ENCODE peak calls at places on chromosomes 3 and 15, in six cellular contexts. Z is neural progenitor cell, H is ovary, I is epithelial cell of esophagus, P is fibroblast of lung, S is GM12865. W is an unnamed sample.

GRCh38 chr3:41575754-41576153 is 376.4 kb downstream of the CTNNB1 start:
- DNase-seq in S (no peak), H (no peak), I (no peak), P (no peak), Z (no peak), W (no peak)

GRCh38 chr3:196207159-196207832 is 3.9 kb downstream of the ZDHHC19 start:
- DNase-seq in I (no peak), H (peak; percentile 70), S (peak; percentile 30), Z (peak; percentile 71), P (no peak), W (peak; percentile 72)

GRCh38 chr3:14803101-14803980 is 15.4 kb upstream of the FGD5 start:
- DNase-seq in Z (no peak), H (no peak), I (no peak), P (peak; percentile 20), S (no peak), W (no peak)

GRCh38 chr3:123792473-123793201 is 91.5 kb downstream of the MYLK start:
- DNase-seq in I (peak; percentile 48), H (no peak), Z (no peak), P (peak; percentile 69), S (no peak), W (no peak)

GRCh38 chr3:157428957-157429356 is 7.7 kb upstream of the PTX3 start:
- DNase-seq in H (no peak), Z (no peak), I (no peak), P (no peak), S (no peak), W (no peak)

GRCh38 chr3:54408328-54408727 is 286.0 kb downstream of the CACNA2D3 start:
- DNase-seq in P (no peak), Z (no peak), H (no peak), I (no peak), S (no peak), W (no peak)

GRCh38 chr3:180804871-180805430 is 107.5 kb upstream of the FXR1 start:
- DNase-seq in H (peak; percentile 30), I (peak; percentile 57), P (peak; percentile 67), Z (peak; percentile 89), S (no peak), W (no peak)

GRCh38 chr15:48389701-48390143 is 58.5 kb downstream of the DUT start:
- DNase-seq in S (no peak), P (peak; percentile 77), Z (no peak), H (no peak), I (no peak), W (no peak)

GRCh38 chr15:71634820-71635219 is 175.5 kb upstream of the NR2E3 start:
- DNase-seq in S (no peak), I (no peak), Z (peak; percentile 58), P (peak; percentile 68), H (no peak), W (no peak)

GRCh38 chr15:78212008-78212407 is 22.4 kb downstream of the ACSBG1 start:
- DNase-seq in S (no peak), H (no peak), P (no peak), Z (no peak), I (no peak), W (no peak)

GRCh38 chr3:33433843-33434242 is 6.4 kb downstream of the UBP1 start:
- DNase-seq in Z (no peak), P (peak; percentile 58), H (no peak), S (no peak), I (no peak), W (no peak)

GRCh38 chr3:182909318-182910040 is 70.9 kb downstream of the DCUN1D1 start:
- DNase-seq in I (peak; percentile 25), H (no peak), Z (peak; percentile 38), P (peak; percentile 39), S (no peak), W (peak; percentile 26)

DNA sequence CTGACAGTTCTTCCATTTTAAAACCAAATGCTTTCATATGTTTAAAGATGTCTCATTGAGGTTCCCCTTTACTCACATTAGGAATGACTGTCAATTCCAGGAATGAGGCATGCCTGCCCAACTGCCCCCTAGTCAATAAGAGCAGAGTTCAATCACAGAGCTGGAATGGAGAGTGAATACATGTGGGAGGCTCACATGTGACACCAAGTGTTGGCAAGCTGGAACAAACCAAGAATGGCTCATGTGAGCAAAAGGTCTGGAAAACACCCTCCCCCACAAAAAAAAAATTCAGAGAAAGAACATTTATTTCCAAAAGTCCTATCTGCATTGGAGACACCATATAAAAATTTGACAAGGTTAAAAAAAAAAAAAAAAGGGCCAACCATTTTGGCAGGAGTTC is 3.7 kb downstream of the PBRM1 start:
- DNase-seq in P (peak; percentile 80), H (no peak), Z (peak; percentile 27), I (peak; percentile 80), S (peak; percentile 63), W (no peak)
- TF ChIP-seq CTCF in P (peak; percentile 12), H (no peak), Z (no peak), I (peak; percentile 34), S (no peak), W (peak; percentile 39)

DNA sequence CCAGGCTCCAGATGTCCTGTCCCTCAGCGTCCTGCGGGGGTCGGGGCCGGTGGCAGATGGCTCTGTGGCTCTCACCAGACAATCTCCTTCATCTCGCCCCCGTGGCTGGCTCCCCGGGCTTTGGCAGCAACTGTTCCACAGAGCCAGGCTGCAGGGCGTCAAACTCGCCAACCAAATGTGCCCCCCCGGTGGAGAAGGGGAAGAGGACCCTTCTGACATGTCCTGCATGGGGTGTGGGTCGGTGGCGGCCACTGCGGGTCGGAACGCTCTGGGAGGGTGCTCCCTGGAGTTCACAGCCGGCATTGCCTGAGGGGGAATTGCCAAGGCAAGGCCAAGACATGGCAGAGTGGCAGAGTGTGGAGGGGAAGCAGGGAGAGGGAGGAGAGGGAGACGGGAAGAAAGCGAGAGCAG is 36.0 kb downstream of the BDH1 start:
- DNase-seq in H (no peak), I (no peak), Z (no peak), P (no peak), S (no peak), W (no peak)
- TF ChIP-seq CTCF in H (no peak), I (no peak), Z (no peak), P (no peak), S (no peak), W (no peak)

DNA sequence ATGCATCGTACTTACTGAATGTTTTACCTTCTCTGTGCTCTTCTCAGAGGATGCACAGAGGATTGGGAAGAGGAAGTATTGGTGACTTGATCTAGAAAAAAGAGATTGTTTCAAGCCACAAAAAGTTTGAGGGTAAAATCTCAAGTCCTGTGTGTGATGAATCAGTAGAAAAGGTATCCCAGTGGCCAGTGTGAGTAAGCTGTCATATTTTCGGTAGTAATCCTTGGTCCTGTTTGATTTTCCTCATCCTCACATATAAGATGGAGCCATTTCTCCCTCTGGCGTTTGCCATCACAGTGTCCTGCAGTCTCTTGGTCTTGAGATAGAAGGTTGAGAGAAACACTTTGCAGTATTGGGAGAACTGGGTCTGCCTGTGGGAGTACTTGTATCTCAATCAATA is 166.8 kb downstream of the LPP start:
- DNase-seq in S (no peak), P (peak; percentile 90), H (no peak), I (peak; percentile 24), Z (no peak), W (no peak)
- TF ChIP-seq CTCF in S (no peak), P (no peak), H (no peak), I (no peak), Z (no peak), W (no peak)

DNA sequence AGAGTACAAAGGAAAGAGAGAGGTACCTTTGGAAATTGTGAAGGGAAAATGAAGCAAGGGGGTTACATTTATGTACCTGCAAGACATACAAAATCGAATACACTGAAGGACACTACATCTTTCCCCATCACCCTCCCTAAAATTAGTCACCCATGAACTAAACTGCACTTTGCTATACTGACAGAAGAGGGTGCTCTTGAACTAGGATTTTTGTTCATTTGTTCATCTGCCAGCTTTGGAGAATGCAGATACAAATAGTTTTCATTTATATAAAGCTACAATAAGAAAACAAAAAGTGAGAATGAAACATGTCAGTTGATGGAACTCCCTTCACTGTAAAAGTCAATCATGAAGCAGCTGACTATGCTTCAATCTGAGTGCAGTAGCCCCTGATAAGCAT is 55.7 kb downstream of the PCCB start:
- DNase-seq in S (peak; percentile 30), I (peak; percentile 63), P (peak; percentile 23), H (no peak), Z (no peak), W (no peak)
- TF ChIP-seq CTCF in S (peak; percentile 34), I (peak; percentile 27), P (peak; percentile 76), H (peak; percentile 30), Z (peak; percentile 41), W (no peak)

GRCh38 chr3:162865466-162865865 is 1368.9 kb downstream of the OTOL1 start:
- DNase-seq in H (no peak), S (no peak), P (no peak), I (no peak), Z (no peak), W (peak; percentile 4)
- TF ChIP-seq CTCF in H (no peak), S (no peak), P (no peak), I (no peak), Z (no peak), W (no peak)

GRCh38 chr3:187262360-187262759 is 29.2 kb downstream of the MASP1 start:
- DNase-seq in P (peak; percentile 7), H (no peak), Z (no peak), I (no peak), S (no peak), W (no peak)
- TF ChIP-seq CTCF in P (no peak), H (no peak), Z (no peak), I (no peak), S (no peak), W (no peak)

W was measured in GM13976.